ENCODE peak calls at places on chromosome 16, in five cellular contexts. D, U, A, K and J are unnamed samples.
A peak's percentile ranks its signal among the peaks of the same experiment; 100 is the strongest.

GRCh38 chr16:83793179-83793578 is 14.6 kb upstream of the HSBP1 start:
- DNase-seq in U (no peak), A (no peak), D (no peak), K (no peak), J (no peak)

GRCh38 chr16:86601356-86601755 is 23.0 kb downstream of the FOXL1 start:
- DNase-seq in K (no peak), A (no peak), D (no peak), U (no peak), J (no peak)

GRCh38 chr16:49663081-49664057 is 192.5 kb downstream of the ZNF423 start:
- DNase-seq in U (no peak), D (peak; percentile 50), K (no peak), A (peak; percentile 30), J (peak; percentile 53)

GRCh38 chr16:66227766-66228530 is 138.5 kb upstream of the CDH5 start:
- DNase-seq in U (no peak), A (no peak), K (no peak), D (no peak), J (no peak)

GRCh38 chr16:4538067-4538385 is 547 bp downstream of the CDIP1 start:
- DNase-seq in D (no peak), A (no peak), K (no peak), U (no peak), J (no peak)

GRCh38 chr16:66441586-66442375 is 14.7 kb downstream of the BEAN1 start:
- DNase-seq in D (no peak), A (no peak), U (no peak), K (no peak), J (no peak)

GRCh38 chr16:78034530-78034929 is 12.2 kb downstream of the CLEC3A start:
- DNase-seq in U (no peak), D (no peak), A (no peak), K (no peak), J (no peak)

GRCh38 chr16:47388705-47389104 is 72.2 kb downstream of the ITFG1 start:
- DNase-seq in D (no peak), K (no peak), A (no peak), U (no peak), J (no peak)

GRCh38 chr16:89253548-89254287 is 36.2 kb downstream of the ZNF778 start:
- DNase-seq in A (no peak), D (no peak), U (no peak), K (no peak), J (no peak)

GRCh38 chr16:87926246-87927194 is 9.8 kb downstream of the CA5A start:
- DNase-seq in U (no peak), A (no peak), K (no peak), D (no peak), J (no peak)

GRCh38 chr16:64416232-64417010 is 705.4 kb downstream of the CDH11 start:
- DNase-seq in K (no peak), A (no peak), D (no peak), U (no peak), J (no peak)

GRCh38 chr16:9489823-9490467 is 398.5 kb downstream of the HAPSTR1 start:
- DNase-seq in A (peak; percentile 36), D (peak; percentile 56), K (no peak), U (no peak), J (peak; percentile 79)

GRCh38 chr16:3349175-3349574 is 6.5 kb upstream of the OR2C1 start:
- DNase-seq in U (no peak), A (no peak), K (no peak), D (no peak), J (no peak)

GRCh38 chr16:2969545-2970521 is 685 bp downstream of the PAQR4 start:
- DNase-seq in U (peak; percentile 71), A (peak; percentile 68), D (peak; percentile 67), K (no peak), J (peak; percentile 80)

GRCh38 chr16:56515665-56516064 is 4.2 kb downstream of the BBS2 start:
- DNase-seq in U (no peak), K (no peak), D (no peak), A (no peak), J (no peak)

GRCh38 chr16:27426423-27427408 is 24.7 kb downstream of the IL21R start:
- DNase-seq in D (no peak), A (peak; percentile 38), K (peak; percentile 58), U (peak; percentile 2), J (no peak)

GRCh38 chr16:59342669-59343068 is 608.6 kb upstream of the GOT2 start:
- DNase-seq in D (no peak), U (no peak), A (no peak), K (no peak), J (no peak)

GRCh38 chr16:83898463-83899271 is at the start of gene MLYCD:
- DNase-seq in A (peak; percentile 90), K (peak; percentile 37), D (peak; percentile 91), U (peak; percentile 78), J (peak; percentile 92)

GRCh38 chr16:11994187-11995119 is 17.9 kb downstream of the SNX29 start:
- DNase-seq in U (no peak), K (no peak), A (peak; percentile 19), D (no peak), J (peak; percentile 60)

GRCh38 chr16:17224859-17225258 is 245.9 kb downstream of the XYLT1 start:
- DNase-seq in K (no peak), U (no peak), A (peak; percentile 66), D (peak; percentile 27), J (peak; percentile 49)

GRCh38 chr16:35516551-35516950 is 2057.1 kb downstream of the TP53TG3F start:
- DNase-seq in A (no peak), U (no peak), D (no peak), K (no peak), J (no peak)

GRCh38 chr16:58723109-58723508 is 11.0 kb downstream of the GOT2 start:
- DNase-seq in D (no peak), K (no peak), A (no peak), U (no peak), J (no peak)

GRCh38 chr16:1786242-1787055 is 3.7 kb downstream of the NUBP2 start:
- DNase-seq in U (peak; percentile 3), A (no peak), K (no peak), D (peak; percentile 16), J (peak; percentile 42)

GRCh38 chr16:86261379-86261778 is 248.9 kb upstream of the FOXF1 start:
- DNase-seq in K (no peak), U (no peak), D (no peak), A (no peak), J (no peak)

GRCh38 chr16:79195948-79196347 is 404.6 kb downstream of the MAF start:
- DNase-seq in K (no peak), U (no peak), D (no peak), A (no peak), J (no peak)

GRCh38 chr16:71929048-71929447 is 33.7 kb downstream of the IST1 start:
- DNase-seq in U (no peak), K (no peak), A (peak; percentile 26), D (no peak), J (no peak)

GRCh38 chr16:89114159-89114981 is 20.7 kb downstream of the ACSF3 start:
- DNase-seq in K (no peak), A (peak; percentile 6), D (no peak), U (no peak), J (no peak)

GRCh38 chr16:35391328-35391727 is 1931.9 kb downstream of the TP53TG3F start:
- DNase-seq in U (no peak), D (peak; percentile 17), A (no peak), K (no peak), J (no peak)

GRCh38 chr16:30995927-30996323 is 10.9 kb downstream of the HSD3B7 start:
- DNase-seq in K (no peak), D (no peak), U (no peak), A (no peak), J (no peak)

GRCh38 chr16:89890200-89890599 is 16.8 kb downstream of the TCF25 start:
- DNase-seq in D (no peak), A (no peak), U (no peak), K (no peak), J (no peak)

GRCh38 chr16:13109171-13109570 is 207.8 kb downstream of the SHISA9 start:
- DNase-seq in A (no peak), K (no peak), D (no peak), U (no peak), J (no peak)

GRCh38 chr16:50068550-50068949 is 2.8 kb downstream of the HEATR3 start:
- DNase-seq in A (no peak), U (no peak), K (no peak), D (no peak), J (no peak)

GRCh38 chr16:54282202-54282922 is 4.2 kb downstream of the IRX3 start:
- DNase-seq in U (peak; percentile 80), D (peak; percentile 76), A (peak; percentile 44), K (no peak), J (peak; percentile 77)

GRCh38 chr16:56193951-56194726 is 2.9 kb downstream of the GNAO1 start:
- DNase-seq in U (peak; percentile 98), A (peak; percentile 70), K (peak; percentile 24), D (peak; percentile 89), J (peak; percentile 91)

GRCh38 chr16:27774779-27775178 is 224.8 kb downstream of the KATNIP start:
- DNase-seq in A (no peak), K (no peak), U (no peak), D (no peak), J (peak; percentile 23)

GRCh38 chr16:82329070-82329469 is 159.0 kb upstream of the MPHOSPH6 start:
- DNase-seq in A (no peak), D (no peak), U (no peak), K (no peak), J (no peak)

GRCh38 chr16:85613609-85614337 is 651 bp downstream of the GSE1 start:
- DNase-seq in U (peak; percentile 54), A (peak; percentile 66), K (no peak), D (peak; percentile 77), J (peak; percentile 85)

GRCh38 chr16:4800290-4801041 is 2.0 kb downstream of the ROGDI start:
- DNase-seq in D (peak; percentile 69), U (peak; percentile 34), A (peak; percentile 80), K (no peak), J (peak; percentile 80)

GRCh38 chr16:67149276-67150057 is 1.3 kb downstream of the B3GNT9 start:
- DNase-seq in U (no peak), K (no peak), A (no peak), D (no peak), J (peak; percentile 42)